ENCODE peak calls at places on chromosomes 13 and 19, in six cellular contexts. V, F, Z, G, I and Q are unnamed samples.

GRCh38 chr19:6613711-6614110 is 22.8 kb upstream of the CD70 start:
- DNase-seq in Z (no peak), I (no peak), G (no peak), F (no peak), V (no peak), Q (no peak)

GRCh38 chr19:50723069-50723468 is at the start of gene CLEC11A:
- DNase-seq in V (peak), Z (no peak), F (peak), I (no peak), G (peak), Q (no peak)

GRCh38 chr19:37933965-37934364 is 27.0 kb downstream of the SIPA1L3 start:
- DNase-seq in Z (no peak), I (no peak), V (no peak), G (no peak), F (no peak), Q (no peak)

GRCh38 chr19:5343848-5344247 is 3.2 kb upstream of the PTPRS start:
- DNase-seq in F (no peak), Z (no peak), V (no peak), I (no peak), G (no peak), Q (no peak)

GRCh38 chr13:101489635-101490034 is 37.2 kb downstream of the ITGBL1 start:
- DNase-seq in G (no peak), I (no peak), F (no peak), Z (no peak), V (no peak), Q (no peak)

GRCh38 chr19:5692785-5693194 is 2.7 kb downstream of the RPL36 start:
- DNase-seq in V (no peak), Z (peak), F (no peak), I (no peak), G (no peak), Q (no peak)

GRCh38 chr13:94548382-94549240 is 47.3 kb downstream of the TGDS start:
- DNase-seq in Z (peak), G (peak), V (peak), I (peak), F (peak), Q (no peak)

GRCh38 chr13:102763745-102764144 is 9.8 kb downstream of the TEX30 start:
- DNase-seq in Z (no peak), V (no peak), G (no peak), F (no peak), I (no peak), Q (no peak)

GRCh38 chr13:25214371-25215252 is 42.5 kb upstream of the AMER2 start:
- DNase-seq in I (no peak), G (no peak), Z (no peak), V (no peak), F (no peak), Q (no peak)

GRCh38 chr19:41933131-41933458 is 4.8 kb upstream of the ERFL start:
- DNase-seq in Z (no peak), V (no peak), F (no peak), I (no peak), G (no peak), Q (no peak)

GRCh38 chr13:31824705-31825512 is 85.6 kb downstream of the RXFP2 start:
- DNase-seq in V (no peak), G (no peak), I (no peak), Z (no peak), F (peak), Q (no peak)

GRCh38 chr13:70812481-70812880 is 704.2 kb upstream of the KLHL1 start:
- DNase-seq in Z (no peak), G (no peak), V (no peak), F (no peak), I (no peak), Q (no peak)

GRCh38 chr13:23856008-23856750 is 33.0 kb downstream of the MIPEP start:
- DNase-seq in F (no peak), Z (no peak), V (no peak), G (no peak), I (no peak), Q (no peak)

GRCh38 chr13:33524086-33524485 is 238.5 kb upstream of the STARD13 start:
- DNase-seq in I (no peak), G (no peak), F (no peak), V (no peak), Z (no peak), Q (no peak)

GRCh38 chr19:15436012-15436825 is 13.5 kb downstream of the WIZ start:
- DNase-seq in F (no peak), Z (no peak), V (no peak), G (no peak), I (no peak), Q (no peak)

GRCh38 chr13:52001120-52001731 is 10.0 kb downstream of the ATP7B start:
- DNase-seq in F (peak), V (no peak), I (peak), Z (peak), G (no peak), Q (no peak)

GRCh38 chr13:111372651-111373425 is 52.4 kb downstream of the TEX29 start:
- DNase-seq in G (no peak), I (no peak), V (no peak), Z (no peak), F (no peak), Q (peak)

GRCh38 chr19:15195381-15195964 is 5.3 kb downstream of the NOTCH3 start:
- DNase-seq in I (no peak), G (peak), V (peak), F (no peak), Z (peak), Q (no peak)

GRCh38 chr19:17436094-17436873 is 12.2 kb downstream of the TMEM221 start:
- DNase-seq in I (no peak), G (no peak), Z (no peak), F (no peak), V (no peak), Q (no peak)

GRCh38 chr13:111281751-111282311 is 38.6 kb upstream of the TEX29 start:
- DNase-seq in I (no peak), V (no peak), G (no peak), Z (no peak), F (no peak), Q (no peak)

GRCh38 chr19:8311461-8312260 is 3.5 kb upstream of the CD320 start:
- DNase-seq in G (no peak), F (no peak), I (no peak), Z (no peak), V (peak), Q (no peak)

GRCh38 chr19:20787766-20788165 is 11.7 kb downstream of the ZNF66 start:
- DNase-seq in I (no peak), G (no peak), F (no peak), Z (no peak), V (no peak), Q (no peak)

GRCh38 chr13:83297591-83298305 is 584.5 kb downstream of the SLITRK1 start:
- DNase-seq in I (no peak), F (no peak), V (no peak), G (no peak), Z (no peak), Q (no peak)

GRCh38 chr13:113023217-113023597 is 54.2 kb downstream of the MCF2L start:
- DNase-seq in F (no peak), V (no peak), I (no peak), G (no peak), Z (no peak), Q (no peak)

GRCh38 chr13:84609716-84610115 is 727.4 kb upstream of the SLITRK1 start:
- DNase-seq in F (no peak), V (no peak), I (no peak), Z (no peak), G (no peak), Q (no peak)

GRCh38 chr19:13961826-13962737 is 9.8 kb downstream of the DCAF15 start:
- DNase-seq in I (no peak), F (no peak), V (no peak), Z (peak), G (no peak), Q (no peak)

GRCh38 chr19:17324357-17325114 is 10.1 kb downstream of the ANO8 start:
- DNase-seq in I (no peak), V (no peak), F (peak), Z (no peak), G (no peak), Q (no peak)

GRCh38 chr13:42381165-42381425 is 109.1 kb downstream of the AKAP11 start:
- DNase-seq in V (no peak), I (no peak), G (no peak), F (no peak), Z (no peak), Q (no peak)

GRCh38 chr19:7250057-7250596 is 44.1 kb downstream of the INSR start:
- DNase-seq in I (no peak), V (no peak), G (no peak), Z (no peak), F (no peak), Q (no peak)

GRCh38 chr13:30711837-30712236 is 23.5 kb upstream of the ALOX5AP start:
- DNase-seq in Z (no peak), F (no peak), I (no peak), V (no peak), G (no peak), Q (no peak)

GRCh38 chr13:39297664-39298171 is 259.5 kb downstream of the NHLRC3 start:
- DNase-seq in F (no peak), Z (no peak), V (no peak), G (no peak), I (no peak), Q (no peak)

GRCh38 chr19:18421371-18421959 is 2.3 kb downstream of the SSBP4 start:
- DNase-seq in G (no peak), Z (no peak), I (no peak), F (no peak), V (no peak), Q (no peak)

GRCh38 chr13:36819064-36819810 is at the start of gene RFXAP:
- DNase-seq in Z (peak), V (peak), G (peak), I (peak), F (peak), Q (no peak)
- TF ChIP-seq POLR2AphosphoS5 in Z (peak), V (peak), G (no peak), I (peak), F (peak), Q (peak)

GRCh38 chr19:19517235-19517619 is 1.2 kb downstream of the NDUFA13 start:
- DNase-seq in V (no peak), Z (no peak), I (no peak), G (no peak), F (no peak), Q (no peak)

GRCh38 chr19:19513671-19514070 is 1.7 kb downstream of the TSSK6 start:
- DNase-seq in F (no peak), Z (no peak), V (no peak), I (no peak), G (no peak), Q (no peak)

GRCh38 chr19:19514881-19515763 is at the start of gene TSSK6:
- DNase-seq in I (no peak), F (no peak), V (no peak), Z (no peak), G (no peak), Q (no peak)

GRCh38 chr19:19515764-19516519 is at the start of gene NDUFA13:
- DNase-seq in Z (peak), V (peak), I (peak), G (peak), F (peak), Q (peak)

DNA sequence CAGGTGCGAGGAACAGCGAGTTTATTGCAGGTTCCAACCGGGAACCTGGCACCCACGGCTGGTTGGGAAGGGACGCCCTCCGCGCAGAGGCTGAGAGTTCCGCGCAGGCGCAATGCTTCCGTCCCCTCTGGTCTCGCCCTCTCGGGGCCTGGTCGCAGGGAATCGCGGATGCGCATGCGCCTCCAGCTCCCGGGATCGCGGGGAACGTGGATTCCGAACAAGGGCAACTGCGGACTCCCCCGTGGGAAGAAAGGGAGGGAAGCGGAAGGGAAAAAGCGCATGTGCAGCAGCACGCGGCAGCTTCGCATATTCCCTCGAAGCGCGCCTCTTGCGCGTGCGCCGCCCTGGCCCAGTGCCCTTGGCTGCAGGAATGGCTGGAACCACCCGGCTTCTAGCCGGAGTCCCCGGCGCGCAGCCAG is 1.1 kb downstream of the TSSK6 start:
- DNase-seq in F (no peak), G (no peak), I (no peak), V (peak), Z (no peak), Q (no peak)
- H3K4me3 ChIP-seq in F (no peak), G (peak), I (no peak), V (no peak), Z (no peak), Q (peak)

DNA sequence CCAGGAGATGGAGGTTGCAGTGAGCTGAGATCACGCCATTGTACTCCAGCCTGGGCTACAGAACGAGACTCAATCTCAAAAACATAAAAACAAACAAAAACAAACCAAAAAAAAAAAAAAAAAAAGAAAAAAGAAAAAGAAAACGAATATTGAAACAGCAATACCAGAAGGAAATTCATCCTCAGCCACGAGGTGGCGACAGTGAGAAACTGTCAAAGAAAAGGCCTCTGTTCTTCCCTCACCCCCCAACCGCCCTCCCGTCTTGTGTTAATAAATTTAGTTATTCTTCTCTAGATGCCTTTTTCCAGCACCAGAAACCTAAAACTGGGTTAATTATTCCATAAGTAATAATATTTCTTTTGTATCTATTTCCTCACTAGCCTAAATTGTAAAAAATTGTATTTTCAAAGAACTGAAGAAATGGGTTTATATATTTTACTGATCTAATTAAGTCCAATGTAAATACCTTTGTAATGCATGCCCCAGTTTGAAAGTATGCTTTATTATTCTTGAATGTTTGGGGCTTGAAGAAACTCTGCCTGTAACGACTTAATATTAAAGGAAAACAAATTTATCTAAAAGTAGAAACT is 38.6 kb downstream of the LIG4 start:
- DNase-seq in V (peak), Z (peak), F (peak), G (no peak), I (peak), Q (no peak)
- TF ChIP-seq CTCF in V (peak), Z (peak), F (no peak), G (no peak), I (peak), Q (no peak)

DNA sequence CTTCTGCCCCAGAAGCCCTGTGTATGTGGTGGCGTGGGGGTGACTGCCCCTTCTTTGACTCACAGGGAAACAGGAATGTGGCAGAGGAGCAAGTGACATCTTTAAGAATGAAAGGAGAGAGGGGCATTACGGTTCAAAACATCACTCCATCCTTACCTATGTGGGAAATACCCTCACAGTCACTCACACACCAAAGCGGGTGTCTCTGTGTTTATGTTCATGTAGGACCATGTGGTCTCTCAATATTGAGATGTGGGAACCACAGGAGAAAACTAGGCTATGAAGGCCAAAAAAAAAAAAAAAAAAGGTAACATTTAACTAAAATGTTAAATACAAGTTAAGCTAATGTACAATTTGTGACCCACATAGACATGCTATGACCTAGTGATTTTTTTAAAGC is 153.6 kb upstream of the GPR12 start:
- DNase-seq in G (no peak), F (no peak), Z (no peak), I (no peak), V (no peak), Q (no peak)
- TF ChIP-seq POLR2AphosphoS5 in G (no peak), F (no peak), Z (no peak), I (no peak), V (no peak), Q (no peak)

DNA sequence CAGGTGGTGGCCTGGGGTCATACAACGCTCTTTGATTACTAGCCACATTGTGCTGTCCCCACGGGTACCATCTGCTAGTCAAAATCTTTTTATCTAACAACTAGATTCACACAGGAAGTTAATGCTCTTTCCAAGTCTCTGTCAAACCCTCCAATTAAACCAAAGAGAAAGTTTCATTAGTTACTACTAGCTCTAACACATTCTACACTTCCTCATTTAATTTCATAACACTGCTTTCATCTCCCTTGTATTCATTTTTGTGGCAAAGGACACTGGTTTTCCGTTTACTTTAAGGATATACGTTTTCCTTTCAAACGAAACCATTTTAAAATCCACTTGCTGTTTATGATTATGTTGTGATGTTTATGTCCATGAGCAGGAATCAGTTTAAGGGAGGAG is 5.3 kb downstream of the DYRK1B start:
- DNase-seq in G (no peak), Z (no peak), V (no peak), I (no peak), F (no peak), Q (no peak)
- H3K4me3 ChIP-seq in G (no peak), Z (no peak), V (no peak), I (no peak), F (no peak), Q (no peak)

GRCh38 chr19:55552206-55552605 is 6.9 kb upstream of the SBK3 start:
- DNase-seq in Z (no peak), G (no peak), V (no peak), F (no peak), I (no peak), Q (no peak)
- TF ChIP-seq CTCF in Z (no peak), G (no peak), V (no peak), F (no peak), I (no peak), Q (no peak)

DNA sequence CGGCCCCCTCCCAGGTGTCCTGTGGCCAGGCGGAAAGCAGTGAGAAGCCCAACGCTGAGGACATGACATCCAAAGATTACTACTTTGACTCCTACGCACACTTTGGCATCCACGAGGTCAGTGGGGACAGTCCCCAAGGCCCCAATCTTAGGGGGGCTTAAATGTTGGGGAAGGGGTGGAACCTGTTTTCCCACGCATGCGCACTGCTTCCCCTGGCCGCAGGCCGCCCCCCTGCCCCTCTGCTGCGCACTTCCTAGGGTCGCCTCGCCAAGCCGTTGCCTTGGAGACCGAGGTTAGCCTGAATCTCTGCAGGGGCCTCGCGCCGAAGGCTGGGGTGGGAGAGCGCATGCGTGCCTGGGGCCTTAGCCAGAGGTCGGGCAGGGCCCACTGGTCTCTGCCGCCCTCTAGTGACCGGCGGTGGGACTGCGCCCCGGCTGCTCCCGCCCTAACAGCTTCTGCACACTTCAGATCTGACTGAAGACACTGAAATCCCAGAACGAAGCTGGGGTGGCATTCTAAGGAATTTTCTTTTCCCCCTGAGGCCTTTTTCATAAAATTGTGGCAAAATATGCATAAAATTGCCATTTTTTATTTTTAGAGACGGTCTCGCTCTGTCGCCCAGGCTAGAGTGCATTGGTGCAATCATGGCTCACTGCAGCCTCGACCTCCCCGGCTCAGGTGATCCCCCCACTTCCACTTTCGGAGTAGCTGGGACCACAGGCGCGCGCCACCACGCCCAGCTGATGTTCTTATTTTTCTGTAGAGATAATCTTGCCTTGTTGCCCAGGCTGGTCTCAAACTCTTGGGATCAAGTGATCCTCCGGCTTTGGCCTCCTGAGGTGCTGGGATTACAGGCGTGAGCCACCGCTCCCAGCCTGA is 3.6 kb downstream of the PRMT1 start:
- DNase-seq in V (peak), G (peak), I (peak), F (peak), Z (peak), Q (no peak)
- TF ChIP-seq POLR2AphosphoS5 in V (no peak), G (peak), I (no peak), F (no peak), Z (no peak), Q (peak)

DNA sequence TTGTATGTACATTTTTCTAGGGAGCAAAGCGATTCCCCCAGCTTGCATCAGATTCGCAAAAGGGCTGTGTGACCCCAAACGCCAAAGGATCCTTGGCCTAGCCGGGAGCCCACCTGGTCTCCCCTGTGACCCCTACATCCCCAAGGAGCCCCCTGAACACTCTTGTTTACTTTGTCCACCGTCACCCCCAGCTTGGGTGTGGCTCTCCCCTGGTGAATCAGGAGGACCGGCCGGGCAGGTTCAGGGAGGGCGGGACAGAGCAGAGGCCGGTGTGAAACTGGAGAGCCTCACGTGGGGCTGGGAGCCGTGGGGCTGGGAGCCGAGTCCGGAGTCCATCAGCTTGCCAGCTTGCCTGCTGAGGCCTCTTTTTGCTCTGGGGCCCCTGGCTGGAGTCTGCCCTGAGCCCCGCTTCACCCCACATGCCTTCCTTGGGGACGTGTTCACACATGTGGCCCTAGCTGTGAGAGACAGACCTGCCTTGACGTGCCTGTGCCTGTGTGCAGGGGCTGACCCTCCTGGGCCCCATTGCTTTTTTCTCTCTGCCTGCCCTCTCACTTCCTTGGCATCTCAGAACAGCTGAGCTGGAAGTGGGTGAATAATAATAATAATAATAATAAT is 2.0 kb downstream of the ITPKC start:
- DNase-seq in Z (no peak), V (peak), G (peak), F (no peak), I (peak), Q (no peak)
- H3K4me3 ChIP-seq in Z (peak), V (peak), G (peak), F (peak), I (peak), Q (peak)